ENCODE peak calls at places on chromosome 11, in four cellular contexts. A is WTC11, Z is K562, Y is HepG2. R is an unnamed sample.

GRCh38 chr11:73980001-73980960 is 2.4 kb downstream of the UCP2 start:
- DNase-seq in A (no peak), Z (peak; percentile 51), Y (peak; percentile 38), R (no peak)

GRCh38 chr11:125333354-125334077 is 162.5 kb downstream of the FEZ1 start:
- DNase-seq in A (no peak), Z (no peak), Y (no peak), R (no peak)

GRCh38 chr11:17351510-17352176 is at the start of gene NCR3LG1:
- DNase-seq in A (peak; percentile 59), Z (peak; percentile 77), Y (peak; percentile 46), R (peak; percentile 57)

GRCh38 chr11:74123008-74123448 is 47.8 kb downstream of the C2CD3 start:
- DNase-seq in A (no peak), Z (no peak), Y (no peak), R (no peak)

GRCh38 chr11:57302489-57302888 is 22.3 kb downstream of the TNKS1BP1 start:
- DNase-seq in A (no peak), Z (no peak), Y (no peak), R (no peak)

GRCh38 chr11:125300791-125301218 is 136.3 kb downstream of the PKNOX2 start:
- DNase-seq in A (no peak), Z (no peak), Y (no peak), R (no peak)

GRCh38 chr11:60378359-60378758 is at the start of gene MS4A7:
- DNase-seq in A (no peak), Z (no peak), Y (no peak), R (no peak)

GRCh38 chr11:44589301-44589700 is 23.8 kb downstream of the CD82 start:
- DNase-seq in A (no peak), Z (no peak), Y (no peak), R (no peak)

GRCh38 chr11:117772360-117772759 is 24.7 kb downstream of the DSCAML1 start:
- DNase-seq in A (no peak), Z (no peak), Y (no peak), R (no peak)

GRCh38 chr11:118882489-118882888 is 1.2 kb upstream of the CXCR5 start:
- DNase-seq in A (no peak), Z (no peak), Y (no peak), R (no peak)

GRCh38 chr11:1104411-1105182 is 29.9 kb downstream of the MUC2 start:
- DNase-seq in A (no peak), Z (no peak), Y (no peak), R (no peak)

GRCh38 chr11:117944554-117944953 is 15.4 kb upstream of the TMPRSS13 start:
- DNase-seq in A (no peak), Z (no peak), Y (no peak), R (no peak)

GRCh38 chr11:31557991-31558390 is 48.4 kb downstream of the ELP4 start:
- DNase-seq in A (no peak), Z (no peak), Y (no peak), R (no peak)

GRCh38 chr11:45580399-45580798 is 85.0 kb downstream of the CHST1 start:
- DNase-seq in A (peak; percentile 56), Z (no peak), Y (no peak), R (peak; percentile 55)

GRCh38 chr11:46675288-46675851 is 25.0 kb downstream of the ARHGAP1 start:
- DNase-seq in A (no peak), Z (no peak), Y (peak; percentile 55), R (no peak)

GRCh38 chr11:103863497-103863896 is 172.9 kb upstream of the DDI1 start:
- DNase-seq in A (no peak), Z (no peak), Y (no peak), R (no peak)

GRCh38 chr11:90134420-90135003 is at the start of gene NAALAD2:
- DNase-seq in A (peak; percentile 74), Z (peak; percentile 8), Y (peak; percentile 59), R (peak; percentile 45)

GRCh38 chr11:6251990-6252473 is 7.6 kb upstream of the CCKBR start:
- DNase-seq in A (no peak), Z (peak; percentile 22), Y (no peak), R (no peak)

GRCh38 chr11:11748706-11749365 is 92.9 kb upstream of the USP47 start:
- DNase-seq in A (no peak), Z (no peak), Y (no peak), R (no peak)

GRCh38 chr11:100769617-100770016 is 82.5 kb downstream of the ARHGAP42 start:
- DNase-seq in A (no peak), Z (no peak), Y (no peak), R (no peak)

GRCh38 chr11:65438257-65439151 is 15.9 kb downstream of the NEAT1 start:
- DNase-seq in A (no peak), Z (no peak), Y (no peak), R (no peak)

GRCh38 chr11:118209037-118209436 is 15.8 kb downstream of the JAML start:
- DNase-seq in A (no peak), Z (no peak), Y (no peak), R (no peak)

GRCh38 chr11:1179641-1180040 is 21.9 kb downstream of the MUC5AC start:
- DNase-seq in A (no peak), Z (no peak), Y (no peak), R (no peak)

GRCh38 chr11:120219935-120220746 is 9.3 kb downstream of the OAF start:
- DNase-seq in A (no peak), Z (no peak), Y (no peak), R (no peak)
- TF ChIP-seq ELF4 in A (no peak), Z (no peak), Y (no peak), R (no peak)

GRCh38 chr11:64089027-64089360 is 53.3 kb downstream of the FLRT1 start:
- DNase-seq in A (no peak), Z (no peak), Y (no peak), R (no peak)
- TF ChIP-seq ELF4 in A (no peak), Z (no peak), Y (no peak), R (no peak)

GRCh38 chr11:120929090-120929489 is 94.8 kb upstream of the TBCEL start:
- DNase-seq in A (no peak), Z (no peak), Y (no peak), R (no peak)
- TF ChIP-seq ELF4 in A (no peak), Z (no peak), Y (no peak), R (no peak)

GRCh38 chr11:9118277-9118676 is 26.9 kb upstream of the SCUBE2 start:
- DNase-seq in A (no peak), Z (no peak), Y (no peak), R (no peak)
- TF ChIP-seq ELF4 in A (no peak), Z (no peak), Y (no peak), R (no peak)

GRCh38 chr11:76638267-76639197 is 32.0 kb downstream of the LRRC32 start:
- DNase-seq in A (no peak), Z (no peak), Y (no peak), R (no peak)
- TF ChIP-seq ELF4 in A (no peak), Z (no peak), Y (no peak), R (no peak)

GRCh38 chr11:59267196-59267595 is 54.5 kb upstream of the MPEG1 start:
- DNase-seq in A (no peak), Z (no peak), Y (no peak), R (no peak)
- TF ChIP-seq ELF4 in A (no peak), Z (no peak), Y (no peak), R (no peak)

R was measured in HEK293T.